ENCODE peak calls at places on chromosomes 11 and 22, in eight cellular contexts. X, O, A, G, N, H, R and Q are unnamed samples.

GRCh38 chr22:30056015-30056414 is 24.2 kb upstream of the HORMAD2 start:
- DNase-seq in R (no peak), G (no peak), A (no peak), H (no peak), N (no peak), O (no peak), X (no peak), Q (no peak)

GRCh38 chr11:72146625-72147024 is 11.1 kb downstream of the FOLR3 start:
- DNase-seq in A (no peak), O (no peak), G (no peak), R (no peak), N (no peak), X (no peak), H (no peak), Q (no peak)

GRCh38 chr22:32329202-32329645 is 28.4 kb upstream of the RFPL3 start:
- DNase-seq in G (no peak), N (peak), R (no peak), O (no peak), H (no peak), A (peak), X (no peak), Q (no peak)

GRCh38 chr22:47247609-47248240 is 485.3 kb downstream of the TBC1D22A start:
- DNase-seq in A (no peak), R (no peak), G (no peak), X (no peak), N (no peak), H (no peak), O (no peak), Q (peak)

GRCh38 chr22:47486569-47487312 is 724.3 kb downstream of the TBC1D22A start:
- DNase-seq in N (no peak), H (no peak), G (no peak), R (no peak), O (no peak), A (no peak), X (no peak), Q (no peak)

GRCh38 chr22:43477966-43478365 is 66.2 kb downstream of the MPPED1 start:
- DNase-seq in N (no peak), A (no peak), X (no peak), O (no peak), H (no peak), R (no peak), G (no peak), Q (no peak)

GRCh38 chr22:36595154-36595553 is 66.2 kb upstream of the EIF3D start:
- DNase-seq in G (no peak), N (no peak), A (no peak), H (no peak), X (no peak), O (no peak), R (no peak), Q (no peak)

GRCh38 chr11:107590460-107591097 is 368 bp upstream of the ELMOD1 start:
- DNase-seq in O (no peak), X (no peak), H (no peak), A (no peak), N (no peak), G (no peak), R (no peak), Q (no peak)

GRCh38 chr22:46187862-46188261 is 37.5 kb downstream of the PPARA start:
- DNase-seq in N (no peak), A (no peak), R (no peak), X (no peak), H (no peak), G (no peak), O (no peak), Q (no peak)

GRCh38 chr11:33829430-33830141 is 55.3 kb upstream of the FBXO3 start:
- DNase-seq in H (peak), G (peak), O (peak), X (peak), N (peak), R (peak), A (no peak), Q (no peak)

GRCh38 chr22:40322818-40323447 is 23.4 kb upstream of the ADSL start:
- DNase-seq in X (no peak), N (no peak), G (no peak), R (no peak), O (no peak), H (no peak), A (no peak), Q (no peak)

GRCh38 chr11:10205928-10206327 is 88.1 kb downstream of the SBF2 start:
- DNase-seq in G (no peak), O (no peak), H (no peak), X (no peak), R (no peak), A (no peak), N (no peak), Q (no peak)

GRCh38 chr11:280762-281485 is 2.7 kb downstream of the NLRP6 start:
- DNase-seq in R (no peak), O (no peak), A (peak), X (peak), H (no peak), G (no peak), N (peak), Q (no peak)

GRCh38 chr11:122202951-122203456 is 87.0 kb upstream of the BLID start:
- DNase-seq in N (peak), A (peak), H (peak), X (peak), R (peak), G (peak), O (peak), Q (peak)
- TF ChIP-seq CTCF in N (peak), A (peak), H (peak), X (peak), R (peak), G (peak), O (peak), Q (peak)

GRCh38 chr11:36431429-36432092 is 78.5 kb downstream of the TRAF6 start:
- DNase-seq in O (peak), H (peak), R (peak), A (no peak), G (no peak), X (peak), N (peak), Q (no peak)

GRCh38 chr11:36425593-36426206 is 84.4 kb downstream of the TRAF6 start:
- DNase-seq in X (no peak), A (no peak), O (no peak), G (no peak), H (no peak), R (no peak), N (no peak), Q (no peak)

GRCh38 chr11:36426226-36426848 is 83.7 kb downstream of the TRAF6 start:
- DNase-seq in G (no peak), R (no peak), H (no peak), X (no peak), N (no peak), O (no peak), A (no peak), Q (no peak)

GRCh38 chr11:36427876-36428275 is 82.2 kb downstream of the TRAF6 start:
- DNase-seq in A (no peak), O (no peak), H (no peak), X (no peak), N (no peak), G (no peak), R (no peak), Q (no peak)

DNA sequence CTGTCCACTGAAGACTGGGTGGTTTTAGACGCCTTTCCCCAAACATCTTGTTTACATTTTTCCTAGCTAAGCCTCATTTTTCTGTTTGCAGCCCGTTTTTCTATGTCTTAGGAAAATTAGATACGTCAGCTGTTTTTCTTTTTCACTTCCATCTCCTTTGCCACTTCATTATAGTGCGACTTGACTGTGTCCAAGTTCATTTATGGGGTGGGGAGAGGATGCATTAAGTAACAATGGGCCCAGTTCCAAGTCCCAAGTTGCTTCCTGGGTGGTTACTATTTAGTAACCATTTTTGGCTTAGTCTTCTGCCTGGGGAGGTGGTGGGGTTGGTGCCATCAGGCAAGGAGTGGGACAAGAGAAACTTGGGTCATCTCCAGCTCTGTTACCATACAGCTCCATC is 83.0 kb downstream of the TRAF6 start:
- DNase-seq in G (no peak), R (no peak), A (no peak), H (peak), N (no peak), O (no peak), X (no peak), Q (no peak)
- TF ChIP-seq CTCF in G (no peak), R (no peak), A (no peak), H (no peak), N (no peak), O (no peak), X (no peak), Q (no peak)

DNA sequence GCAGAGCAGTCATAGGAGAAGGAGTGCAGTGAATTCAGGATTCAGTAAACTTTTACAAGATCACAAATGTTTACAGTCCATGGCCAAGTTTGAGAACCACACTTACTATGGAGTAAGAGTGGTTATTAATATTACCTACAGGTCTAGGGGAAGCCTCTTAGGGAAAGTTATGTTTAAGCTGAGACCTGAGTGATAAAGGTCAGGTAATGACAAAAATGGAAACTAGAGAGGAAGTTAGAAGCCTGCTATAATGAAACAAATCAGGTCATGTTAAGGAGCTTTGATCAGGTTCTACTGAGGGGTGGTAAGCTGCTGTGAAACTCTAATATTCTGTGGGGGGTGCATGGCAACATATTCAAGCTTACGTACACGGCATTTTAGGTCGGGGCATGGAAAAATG is 32.5 kb upstream of the SLC22A9 start:
- DNase-seq in A (no peak), G (no peak), O (no peak), X (no peak), R (no peak), N (no peak), H (no peak), Q (no peak)
- TF ChIP-seq CTCF in A (no peak), G (no peak), O (no peak), X (no peak), R (no peak), N (no peak), H (no peak), Q (no peak)

DNA sequence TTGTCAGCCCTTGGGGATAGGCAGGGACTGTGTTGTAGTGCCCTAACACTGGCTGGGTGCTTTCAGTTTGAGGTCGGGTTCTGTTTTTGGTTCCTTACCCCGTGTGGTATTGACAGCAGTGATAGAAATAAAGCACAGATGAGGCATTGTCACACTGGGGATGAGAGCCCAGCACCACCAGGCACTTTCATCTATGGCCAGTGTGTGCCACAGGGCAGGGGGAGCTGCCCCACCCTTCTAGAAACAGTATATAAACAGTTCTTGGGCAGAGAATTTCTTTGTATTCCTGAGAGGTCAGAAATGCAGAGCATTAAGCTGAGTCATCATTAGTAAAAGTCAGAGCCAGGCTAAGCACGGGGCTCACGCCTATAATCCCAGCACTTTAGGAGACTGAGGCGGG is 23.1 kb upstream of the CDC42EP2 start:
- DNase-seq in X (no peak), R (peak), H (peak), N (no peak), O (peak), G (no peak), A (no peak), Q (no peak)
- TF ChIP-seq CTCF in X (no peak), R (no peak), H (no peak), N (no peak), O (no peak), G (no peak), A (no peak), Q (no peak)